ENCODE peak calls at places on chromosomes 2 and 18, in four cellular contexts. Z, A, K and P are unnamed samples.

GRCh38 chr2:3656762-3657691 is 973 bp upstream of the ALLC start:
- DNase-seq in Z (no peak), A (no peak), K (peak), P (no peak)

GRCh38 chr2:13056259-13056843 is 339.6 kb downstream of the TRIB2 start:
- DNase-seq in Z (no peak), A (no peak), K (peak), P (no peak)

GRCh38 chr2:180077295-180077906 is 70.3 kb upstream of the CWC22 start:
- DNase-seq in Z (peak), A (no peak), K (peak), P (no peak)

GRCh38 chr18:54767094-54767493 is 61.2 kb upstream of the RAB27B start:
- DNase-seq in Z (no peak), A (no peak), K (no peak), P (no peak)

GRCh38 chr2:128237081-128237534 is 81.6 kb downstream of the HS6ST1 start:
- DNase-seq in Z (peak), A (no peak), K (peak), P (no peak)

GRCh38 chr2:63763336-63764056 is 78.2 kb upstream of the UGP2 start:
- DNase-seq in Z (no peak), A (no peak), K (peak), P (no peak)

GRCh38 chr2:29222381-29223179 is 107.4 kb downstream of the CLIP4 start:
- DNase-seq in Z (no peak), A (no peak), K (no peak), P (no peak)

GRCh38 chr2:174561283-174562275 is 36.0 kb downstream of the WIPF1 start:
- DNase-seq in Z (no peak), A (no peak), K (peak), P (peak)

GRCh38 chr2:121999273-121999672 is 243.8 kb downstream of the TSN start:
- DNase-seq in Z (peak), A (no peak), K (no peak), P (no peak)

GRCh38 chr2:73232471-73233153 is 427 bp downstream of the PRADC1 start:
- DNase-seq in Z (no peak), A (no peak), K (no peak), P (peak)

GRCh38 chr2:36770542-36771287 is 74.2 kb downstream of the VIT start:
- DNase-seq in Z (peak), A (peak), K (peak), P (no peak)

GRCh38 chr2:6556755-6557154 is 309.0 kb downstream of the CMPK2 start:
- DNase-seq in Z (peak), A (no peak), K (no peak), P (no peak)

GRCh38 chr18:36314754-36315153 is 17.2 kb downstream of the FHOD3 start:
- DNase-seq in Z (peak), A (no peak), K (peak), P (no peak)

GRCh38 chr2:240726876-240727275 is 35.2 kb downstream of the AQP12A start:
- DNase-seq in Z (no peak), A (no peak), K (no peak), P (no peak)

GRCh38 chr2:112765251-112765650 is 842 bp upstream of the CKAP2L start:
- DNase-seq in Z (no peak), A (no peak), K (no peak), P (no peak)

GRCh38 chr2:105798595-105798994 is 53.9 kb downstream of the NCK2 start:
- DNase-seq in Z (no peak), A (no peak), K (no peak), P (no peak)

GRCh38 chr2:234267534-234267933 is 217.0 kb downstream of the SPP2 start:
- DNase-seq in Z (no peak), A (no peak), K (no peak), P (no peak)

GRCh38 chr2:231376857-231377256 is 18.7 kb upstream of the B3GNT7 start:
- DNase-seq in Z (no peak), A (no peak), K (no peak), P (no peak)